ENCODE peak calls at places on chromosomes 2 and 18, in six cellular contexts. Z, K, U, T, M and J are unnamed samples.

GRCh38 chr2:110713508-110714362 is 18.6 kb upstream of the ACOXL start:
- DNase-seq in T (peak; percentile 22), K (no peak), U (no peak), M (no peak), Z (no peak), J (no peak)

GRCh38 chr2:204357175-204357695 is 188.0 kb upstream of the PARD3B start:
- DNase-seq in U (no peak), K (no peak), Z (no peak), M (no peak), T (no peak), J (no peak)

GRCh38 chr2:220275454-220275853 is 648.0 kb downstream of the SLC4A3 start:
- DNase-seq in K (no peak), Z (no peak), U (no peak), M (no peak), T (no peak), J (no peak)

GRCh38 chr2:181683518-181684453 is 3.5 kb upstream of the NEUROD1 start:
- DNase-seq in T (no peak), U (no peak), M (no peak), K (no peak), Z (peak; percentile 78), J (no peak)

GRCh38 chr2:39837856-39838453 is 58.9 kb upstream of the THUMPD2 start:
- DNase-seq in M (peak; percentile 51), T (peak; percentile 61), K (peak; percentile 11), U (no peak), Z (peak; percentile 73), J (no peak)

GRCh38 chr2:233915133-233915532 is 2.0 kb upstream of the TRPM8 start:
- DNase-seq in Z (no peak), T (no peak), U (no peak), M (peak; percentile 3), K (no peak), J (no peak)

GRCh38 chr2:45170191-45170975 is 161.1 kb upstream of the SIX2 start:
- DNase-seq in T (no peak), K (no peak), M (no peak), Z (peak; percentile 71), U (no peak), J (peak; percentile 15)

GRCh38 chr2:199457147-199458016 is at the start of gene SATB2:
- DNase-seq in U (peak; percentile 26), K (no peak), M (peak; percentile 82), T (no peak), Z (peak; percentile 74), J (no peak)

GRCh38 chr2:8427211-8427610 is 254.6 kb upstream of the ID2 start:
- DNase-seq in U (no peak), Z (no peak), M (no peak), T (no peak), K (no peak), J (no peak)

GRCh38 chr2:175251425-175252041 is 70.0 kb upstream of the ATP5MC3 start:
- DNase-seq in M (peak; percentile 50), K (no peak), T (peak; percentile 36), Z (no peak), U (no peak), J (no peak)

GRCh38 chr2:156537147-156537546 is 101.0 kb downstream of the GPD2 start:
- DNase-seq in Z (no peak), M (no peak), T (no peak), K (no peak), U (no peak), J (no peak)

GRCh38 chr2:9169310-9170107 is 37.1 kb upstream of the ASAP2 start:
- DNase-seq in M (peak; percentile 78), T (no peak), K (no peak), U (no peak), Z (no peak), J (no peak)

GRCh38 chr2:207416111-207416510 is 113.7 kb upstream of the CREB1 start:
- DNase-seq in M (no peak), K (no peak), T (no peak), Z (no peak), U (no peak), J (no peak)

GRCh38 chr18:80232710-80233109 is 14.6 kb downstream of the PARD6G start:
- DNase-seq in K (no peak), T (no peak), M (no peak), U (no peak), Z (peak; percentile 27), J (no peak)

GRCh38 chr18:52288403-52289004 is 51.5 kb upstream of the DCC start:
- DNase-seq in T (peak; percentile 17), M (peak; percentile 10), U (peak; percentile 1), Z (peak; percentile 81), K (no peak), J (peak; percentile 0)

GRCh38 chr2:51387235-51387634 is 355.3 kb upstream of the NRXN1 start:
- DNase-seq in K (no peak), T (no peak), M (no peak), U (no peak), Z (no peak), J (no peak)

GRCh38 chr2:68751397-68752339 is 17.1 kb downstream of the ARHGAP25 start:
- DNase-seq in U (peak; percentile 43), M (peak; percentile 87), Z (peak; percentile 95), T (peak; percentile 71), K (no peak), J (peak; percentile 50)
- TF ChIP-seq POLR2AphosphoS5 in U (no peak), M (no peak), Z (no peak), T (no peak), K (no peak), J (no peak)

GRCh38 chr2:240467149-240467642 is 31.7 kb downstream of the GPC1 start:
- DNase-seq in Z (no peak), T (no peak), K (no peak), U (no peak), M (no peak), J (peak; percentile 13)

GRCh38 chr2:240467659-240468299 is 32.3 kb downstream of the GPC1 start:
- DNase-seq in T (no peak), Z (peak; percentile 52), K (no peak), U (peak; percentile 32), M (no peak), J (peak; percentile 23)

GRCh38 chr2:240465268-240465764 is 29.9 kb downstream of the GPC1 start:
- DNase-seq in T (no peak), U (no peak), M (no peak), K (no peak), Z (no peak), J (no peak)

GRCh38 chr2:240465765-240466578 is 30.5 kb downstream of the GPC1 start:
- DNase-seq in U (no peak), M (no peak), Z (no peak), K (no peak), T (no peak), J (peak; percentile 5)

DNA sequence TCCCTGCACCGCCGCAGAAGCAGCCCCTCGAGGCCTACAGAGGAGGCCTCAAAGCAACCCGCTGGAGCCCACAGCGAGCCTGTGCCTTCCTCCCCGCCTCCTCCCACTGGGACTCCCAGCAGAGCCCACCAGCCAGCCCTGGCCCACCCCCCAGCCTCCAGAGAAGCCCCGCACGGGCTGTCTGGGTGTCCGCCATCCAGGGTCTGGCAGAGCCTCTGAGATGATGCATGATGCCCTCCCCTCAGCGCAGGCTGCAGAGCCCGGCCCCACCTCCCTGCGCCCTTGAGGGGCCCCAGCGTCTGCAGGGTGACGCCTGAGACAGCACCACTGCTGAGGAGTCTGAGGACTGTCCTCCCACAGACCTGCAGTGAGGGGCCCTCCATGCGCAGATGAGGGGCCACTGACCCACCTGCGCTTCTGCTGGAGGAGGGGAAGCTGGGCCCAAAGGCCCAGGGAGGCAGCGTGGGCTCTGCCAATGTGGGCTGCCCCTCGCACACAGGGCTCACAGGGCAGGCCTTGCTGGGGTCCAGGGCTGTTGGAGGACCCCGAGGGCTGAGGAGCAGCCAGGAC is 31.2 kb downstream of the GPC1 start:
- DNase-seq in Z (peak; percentile 43), T (no peak), K (no peak), M (no peak), U (peak; percentile 10), J (peak; percentile 12)
- TF ChIP-seq TAF1 in Z (no peak), T (no peak), K (no peak), M (no peak), U (no peak), J (no peak)

GRCh38 chr2:206163251-206163880 is 3.7 kb downstream of the EEF1B2 start:
- DNase-seq in M (no peak), U (no peak), T (no peak), Z (no peak), K (no peak), J (no peak)

GRCh38 chr2:206158563-206159345 is 490 bp downstream of the NDUFS1 start:
- DNase-seq in M (peak; percentile 27), U (no peak), T (peak; percentile 41), Z (no peak), K (no peak), J (no peak)

GRCh38 chr2:206160807-206161179 is 1.1 kb downstream of the EEF1B2 start:
- DNase-seq in Z (no peak), T (peak; percentile 57), M (peak; percentile 6), U (no peak), K (no peak), J (no peak)

GRCh38 chr2:206160124-206160806 is 570 bp downstream of the EEF1B2 start:
- DNase-seq in Z (no peak), T (peak; percentile 12), K (no peak), M (peak; percentile 9), U (peak; percentile 31), J (peak; percentile 52)

DNA sequence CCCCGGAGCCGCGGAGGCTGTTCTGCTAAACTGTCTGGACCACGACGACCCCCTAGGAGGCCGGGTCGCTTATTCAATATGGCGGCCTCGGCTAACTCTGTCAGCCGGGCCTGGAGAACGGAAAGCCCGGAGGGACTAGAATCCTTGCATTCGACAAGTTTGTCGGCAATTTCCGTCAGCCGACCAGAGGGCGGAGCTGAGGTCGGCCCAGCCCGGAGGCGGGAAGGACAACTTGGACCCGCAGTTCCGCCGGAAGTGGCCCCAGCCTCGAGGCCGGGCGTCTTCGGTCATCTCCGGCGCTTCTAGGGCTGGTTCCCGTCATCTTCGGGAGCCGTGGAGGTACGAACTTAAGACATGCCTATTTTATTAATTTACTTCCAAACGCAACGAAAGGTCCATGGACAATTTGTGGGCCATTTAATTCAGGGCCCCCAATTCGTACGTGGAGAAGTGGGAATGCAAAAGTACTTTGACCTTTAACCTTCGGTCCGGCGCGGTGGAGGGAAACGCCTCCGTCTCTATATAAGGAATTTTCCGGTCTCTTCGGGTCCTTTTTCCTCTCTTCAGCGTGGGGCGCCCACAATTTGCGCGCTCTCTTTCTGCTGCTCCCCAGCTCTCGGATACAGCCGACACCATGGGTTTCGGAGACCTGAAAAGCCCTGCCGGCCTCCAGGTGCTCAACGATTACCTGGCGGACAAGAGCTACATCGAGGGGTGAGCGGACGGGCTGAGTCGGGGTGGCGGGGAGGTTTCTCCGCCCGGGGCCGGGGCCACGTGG is at the start of the genes EEF1B2 and NDUFS1:
- DNase-seq in K (peak; percentile 92), T (peak; percentile 98), M (peak; percentile 97), Z (peak; percentile 93), U (peak; percentile 87), J (peak; percentile 87)
- TF ChIP-seq POLR2A in K (peak; percentile 83), T (peak; percentile 77), M (peak; percentile 85), Z (peak; percentile 83), U (peak; percentile 74), J (peak; percentile 54)

DNA sequence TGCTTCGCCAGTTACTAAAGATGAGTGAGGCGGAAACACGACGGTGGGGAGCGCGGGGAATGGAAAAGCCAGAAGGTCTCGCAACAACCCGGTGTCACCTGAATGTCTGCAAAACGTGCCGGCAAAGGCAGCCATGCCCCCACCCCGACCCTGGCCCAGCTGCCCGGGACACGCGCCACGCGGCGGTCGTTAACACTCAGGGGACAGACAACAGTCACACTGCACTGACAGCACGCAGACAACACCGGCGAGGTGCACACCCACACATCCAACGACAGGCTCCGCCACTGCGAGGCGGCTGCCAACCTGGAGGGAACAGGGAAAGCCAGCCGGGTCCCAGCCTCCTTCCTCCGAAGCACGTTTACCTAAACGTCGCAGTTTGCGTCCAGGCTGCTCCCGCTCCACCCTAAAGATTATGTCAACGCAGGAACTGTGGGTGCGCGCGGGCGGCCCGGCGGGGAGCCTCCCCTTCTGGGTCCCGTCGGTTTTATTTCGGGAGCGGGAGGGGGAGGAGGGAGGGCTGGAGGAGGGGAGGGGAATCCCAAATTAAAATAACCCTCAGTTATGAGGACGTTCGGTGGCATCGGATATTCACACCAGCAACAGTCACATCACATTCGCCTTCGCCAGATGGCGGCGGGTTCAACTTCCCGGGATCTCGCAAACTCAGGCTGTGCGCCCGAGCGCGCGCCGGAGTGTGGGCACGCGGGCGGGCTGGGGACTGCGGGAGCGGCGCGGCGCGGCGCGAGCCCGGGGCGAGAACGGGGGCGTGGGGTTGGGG is 694 bp downstream of the PTGR3 start:
- DNase-seq in M (peak; percentile 63), Z (peak; percentile 62), K (no peak), U (no peak), T (peak; percentile 18), J (no peak)
- TF ChIP-seq POLR2AphosphoS5 in M (no peak), Z (no peak), K (peak; percentile 47), U (no peak), T (no peak), J (no peak)